ENCODE peak calls at places on chromosome 11, in four cellular contexts. One of them, this sample, is unnamed.

GRCh38 chr11:30936476-30936875 is 350.3 kb upstream of the MPPED2 start:
- DNase-seq in GM12878: no peak
- DNase-seq in K562: no peak
- DNase-seq in H1: no peak
- DNase-seq in this sample: no peak

GRCh38 chr11:123683616-123684170 is 29.3 kb upstream of the SCN3B start:
- DNase-seq in GM12878: no peak
- DNase-seq in K562: no peak
- DNase-seq in H1: no peak
- DNase-seq in this sample: no peak

GRCh38 chr11:35649984-35650383 is 12.6 kb upstream of the TRIM44 start:
- DNase-seq in GM12878: no peak
- DNase-seq in K562: no peak
- DNase-seq in H1: no peak
- DNase-seq in this sample: no peak

GRCh38 chr11:65915821-65916251 is 3.0 kb downstream of the C11orf68 start:
- DNase-seq in GM12878: no peak
- DNase-seq in K562: no peak
- DNase-seq in H1: no peak
- DNase-seq in this sample: no peak

GRCh38 chr11:75896843-75897419 is 81.9 kb downstream of the UVRAG start:
- DNase-seq in GM12878: no peak
- DNase-seq in K562: peak
- DNase-seq in H1: no peak
- DNase-seq in this sample: no peak

GRCh38 chr11:17230867-17231851 is 23.4 kb upstream of the PIK3C2A start:
- DNase-seq in GM12878: peak
- DNase-seq in K562: no peak
- DNase-seq in H1: no peak
- DNase-seq in this sample: peak

GRCh38 chr11:120302001-120302805 is 22.9 kb upstream of the TLCD5 start:
- DNase-seq in GM12878: no peak
- DNase-seq in K562: no peak
- DNase-seq in H1: no peak
- DNase-seq in this sample: no peak

GRCh38 chr11:37946155-37946766 is 1348.2 kb upstream of the RAG2 start:
- DNase-seq in GM12878: peak
- DNase-seq in K562: peak
- DNase-seq in H1: peak
- DNase-seq in this sample: peak

GRCh38 chr11:96943970-96944369 is 554.2 kb downstream of the JRKL start:
- DNase-seq in GM12878: no peak
- DNase-seq in K562: no peak
- DNase-seq in H1: no peak
- DNase-seq in this sample: no peak

GRCh38 chr11:13667245-13667644 is 1.2 kb upstream of the FAR1 start:
- DNase-seq in GM12878: no peak
- DNase-seq in K562: no peak
- DNase-seq in H1: no peak
- DNase-seq in this sample: no peak
- H3K4me3 ChIP-seq in GM12878: peak
- H3K4me3 ChIP-seq in K562: no peak
- H3K4me3 ChIP-seq in H1: peak
- H3K4me3 ChIP-seq in this sample: no peak

GRCh38 chr11:6418958-6419611 is at the start of gene APBB1:
- DNase-seq in GM12878: no peak
- DNase-seq in K562: peak
- DNase-seq in H1: no peak
- DNase-seq in this sample: no peak
- TF ChIP-seq CTCF in GM12878: no peak
- TF ChIP-seq CTCF in K562: peak
- TF ChIP-seq CTCF in H1: no peak
- TF ChIP-seq CTCF in this sample: no peak

DNA sequence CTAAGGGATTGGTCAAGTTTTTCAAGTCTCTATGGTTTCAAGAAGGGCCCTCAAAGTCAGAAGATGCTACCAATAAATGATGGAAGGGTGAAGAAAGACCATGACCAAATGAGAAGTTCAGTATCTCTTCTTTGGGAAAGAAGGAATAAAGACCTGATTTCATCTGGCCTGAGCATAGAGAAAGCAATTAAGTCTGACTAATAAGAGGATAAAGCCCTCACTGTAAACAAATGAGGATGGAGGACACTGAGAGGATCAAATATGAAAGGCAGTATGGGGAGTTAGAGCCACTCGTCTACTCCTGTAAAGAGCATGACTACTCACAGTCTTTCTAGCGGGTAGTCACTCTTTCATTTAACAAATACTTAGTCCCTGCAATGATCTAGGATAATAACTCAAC is 44.6 kb downstream of the FAM168A start:
- DNase-seq in GM12878: no peak
- DNase-seq in K562: no peak
- DNase-seq in H1: no peak
- DNase-seq in this sample: no peak
- TF ChIP-seq GABPA in GM12878: no peak
- TF ChIP-seq GABPA in K562: no peak
- TF ChIP-seq GABPA in H1: no peak
- TF ChIP-seq GABPA in this sample: no peak

DNA sequence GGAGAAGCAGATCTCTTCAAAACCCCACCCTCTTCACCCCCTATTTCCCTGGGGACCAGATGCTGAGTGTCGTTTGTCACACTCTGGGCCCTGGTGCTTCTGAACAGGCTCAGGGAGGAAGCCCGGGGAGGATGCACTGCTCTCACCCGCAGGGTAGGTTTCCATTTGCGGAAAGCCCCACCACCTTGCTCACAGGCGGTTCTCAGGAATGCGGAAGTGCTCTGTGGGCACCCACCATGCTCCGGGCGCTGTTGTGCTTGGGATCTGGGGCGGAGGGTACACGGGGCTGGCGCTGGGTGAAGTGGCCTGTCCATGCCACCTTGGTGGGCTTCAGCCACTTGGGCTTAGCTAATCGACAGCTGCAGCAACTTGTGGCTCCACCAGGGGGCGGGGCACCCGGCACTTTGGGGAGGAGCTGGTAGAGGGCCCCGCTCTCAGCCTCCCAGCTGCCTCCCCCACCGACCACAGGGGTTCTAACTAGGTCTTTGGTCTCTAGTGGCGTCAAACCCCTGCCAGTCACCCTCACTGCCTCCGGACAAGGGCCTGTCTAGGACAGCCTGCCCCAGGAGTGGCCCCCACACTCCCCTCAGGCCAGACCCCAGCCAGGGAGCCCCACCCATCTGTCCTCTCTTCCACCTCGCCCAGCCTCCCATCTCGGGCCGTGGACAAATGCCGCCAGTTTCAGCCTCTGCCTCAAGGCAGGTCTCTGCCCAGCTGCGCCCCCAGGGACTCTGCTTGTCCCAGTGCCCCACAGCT is 7.4 kb downstream of the NDUFV1 start:
- DNase-seq in GM12878: peak
- DNase-seq in K562: peak
- DNase-seq in H1: no peak
- DNase-seq in this sample: peak
- H3K4me3 ChIP-seq in GM12878: peak
- H3K4me3 ChIP-seq in K562: no peak
- H3K4me3 ChIP-seq in H1: no peak
- H3K4me3 ChIP-seq in this sample: peak

GRCh38 chr11:707817-708420 is 1.9 kb downstream of the EPS8L2 start:
- DNase-seq in GM12878: no peak
- DNase-seq in K562: no peak
- DNase-seq in H1: no peak
- DNase-seq in this sample: no peak

GRCh38 chr11:708511-708910 is 2.5 kb downstream of the EPS8L2 start:
- DNase-seq in GM12878: no peak
- DNase-seq in K562: no peak
- DNase-seq in H1: no peak
- DNase-seq in this sample: no peak

GRCh38 chr11:705646-706438 is at the start of gene EPS8L2:
- DNase-seq in GM12878: no peak
- DNase-seq in K562: peak
- DNase-seq in H1: no peak
- DNase-seq in this sample: no peak

GRCh38 chr11:706439-706956 is 467 bp downstream of the EPS8L2 start:
- DNase-seq in GM12878: no peak
- DNase-seq in K562: peak
- DNase-seq in H1: no peak
- DNase-seq in this sample: no peak

GRCh38 chr11:706957-707816 is 1.2 kb downstream of the EPS8L2 start:
- DNase-seq in GM12878: no peak
- DNase-seq in K562: peak
- DNase-seq in H1: no peak
- DNase-seq in this sample: no peak
- TF ChIP-seq CTCF in GM12878: no peak
- TF ChIP-seq CTCF in K562: no peak
- TF ChIP-seq CTCF in H1: no peak
- TF ChIP-seq CTCF in this sample: no peak

DNA sequence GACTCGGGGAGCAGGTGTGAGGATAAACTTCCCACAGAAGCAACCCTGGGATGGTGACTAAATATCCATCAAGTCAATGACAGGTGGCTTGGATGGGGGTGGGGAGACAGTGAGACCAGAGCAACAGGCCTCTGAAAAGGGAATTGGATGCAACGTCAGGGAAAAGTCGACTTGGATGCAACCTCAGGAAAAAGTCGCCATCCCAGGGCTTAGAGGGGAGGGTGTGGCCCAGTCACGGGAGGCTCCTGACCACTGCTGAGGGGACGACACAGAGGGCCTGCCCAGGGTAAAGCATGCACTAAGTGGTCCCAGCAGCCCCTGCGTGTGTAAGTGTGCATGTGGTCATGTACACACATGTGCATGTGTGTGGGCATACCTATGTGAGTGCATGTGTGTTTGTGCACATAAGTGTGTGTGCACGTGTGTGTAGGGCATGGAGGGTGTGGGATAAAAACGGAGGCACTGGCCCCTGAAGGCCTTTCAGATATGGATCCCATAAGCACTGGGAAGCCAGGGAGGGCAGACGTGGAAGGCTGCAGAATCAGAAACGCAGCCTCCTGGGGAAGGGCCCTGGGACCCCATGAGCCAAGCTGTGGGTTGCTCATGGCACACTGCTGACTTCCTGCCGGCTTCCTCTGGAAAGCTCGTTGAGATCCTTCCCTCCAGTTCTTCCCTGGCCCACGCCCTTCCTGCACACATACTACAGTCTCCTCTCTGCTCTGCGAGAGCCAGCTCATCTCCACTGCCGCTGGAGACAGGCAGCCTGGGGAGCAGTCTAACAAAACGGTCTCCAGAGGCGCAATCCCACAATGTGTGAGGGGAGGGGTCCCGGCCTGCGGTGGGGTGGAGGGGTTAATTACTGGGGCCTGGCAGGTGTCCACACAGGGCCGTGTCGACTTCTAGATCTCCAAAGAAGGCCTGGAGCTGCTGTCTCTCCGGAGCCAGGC is 435.0 kb upstream of the B3GAT1 start:
- DNase-seq in GM12878: no peak
- DNase-seq in K562: no peak
- DNase-seq in H1: no peak
- DNase-seq in this sample: no peak
- TF ChIP-seq GABPA in GM12878: no peak
- TF ChIP-seq GABPA in K562: no peak
- TF ChIP-seq GABPA in H1: no peak
- TF ChIP-seq GABPA in this sample: no peak

DNA sequence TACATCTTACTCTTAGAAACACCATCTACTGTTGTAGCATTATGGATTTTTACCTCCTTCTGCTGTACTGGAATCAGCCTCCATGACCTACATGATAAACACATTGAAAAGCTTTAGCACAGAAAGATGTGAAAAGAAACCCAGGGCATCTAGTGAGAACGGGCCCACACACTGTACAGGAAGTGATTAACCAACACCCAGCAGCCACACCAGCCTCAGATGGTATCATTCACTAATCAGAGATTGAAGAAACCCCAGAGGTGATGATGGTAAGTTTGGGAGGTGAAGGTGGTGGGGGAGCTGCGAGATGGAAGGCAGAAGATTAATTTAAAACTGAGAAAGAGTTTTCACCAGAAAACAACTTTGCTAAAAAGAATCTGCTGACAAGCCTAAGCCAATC is 46.1 kb downstream of the RASSF10 start:
- DNase-seq in GM12878: no peak
- DNase-seq in K562: no peak
- DNase-seq in H1: no peak
- DNase-seq in this sample: no peak
- H3K4me3 ChIP-seq in GM12878: no peak
- H3K4me3 ChIP-seq in K562: no peak
- H3K4me3 ChIP-seq in H1: no peak
- H3K4me3 ChIP-seq in this sample: no peak

GRCh38 chr11:2389344-2390026 is 11.1 kb upstream of the TSSC4 start:
- DNase-seq in GM12878: no peak
- DNase-seq in K562: no peak
- DNase-seq in H1: no peak
- DNase-seq in this sample: no peak
- TF ChIP-seq CTCF in GM12878: no peak
- TF ChIP-seq CTCF in K562: peak
- TF ChIP-seq CTCF in H1: peak
- TF ChIP-seq CTCF in this sample: no peak